ENCODE peak calls at places on chromosomes 12 and 14, in eight cellular contexts. G, I, M, W, H, Q, P and X are unnamed samples.

GRCh38 chr14:67940476-67940875 is 120.9 kb downstream of the RAD51B start:
- DNase-seq in Q (no peak), M (no peak), H (no peak), G (no peak), W (no peak), P (no peak), I (no peak), X (no peak)

GRCh38 chr14:72810201-72810600 is 83.7 kb downstream of the DPF3 start:
- DNase-seq in H (peak), M (no peak), Q (no peak), I (no peak), P (no peak), G (no peak), W (no peak), X (no peak)

GRCh38 chr12:54405106-54405505 is 14.0 kb downstream of the ITGA5 start:
- DNase-seq in W (no peak), I (no peak), G (no peak), M (no peak), Q (no peak), P (no peak), H (no peak), X (no peak)

GRCh38 chr12:39612250-39612649 is 7.4 kb downstream of the ABCD2 start:
- DNase-seq in Q (no peak), I (no peak), H (no peak), M (no peak), P (no peak), G (no peak), W (no peak), X (no peak)

GRCh38 chr12:102948941-102949352 is 8.5 kb upstream of the ASCL1 start:
- DNase-seq in Q (peak), H (peak), M (peak), I (peak), G (peak), W (peak), P (peak), X (peak)

GRCh38 chr12:124680863-124681778 is 113.7 kb upstream of the NCOR2 start:
- DNase-seq in I (peak), G (no peak), Q (peak), M (peak), W (no peak), H (peak), P (peak), X (peak)

GRCh38 chr14:88669346-88669745 is 106.5 kb downstream of the ZC3H14 start:
- DNase-seq in Q (no peak), H (no peak), G (no peak), P (no peak), W (no peak), I (peak), M (no peak), X (no peak)

GRCh38 chr12:81809829-81810595 is 50.9 kb upstream of the PPFIA2 start:
- DNase-seq in P (no peak), Q (no peak), G (no peak), H (no peak), M (no peak), W (no peak), I (no peak), X (no peak)

GRCh38 chr12:118430516-118430915 is 54.2 kb downstream of the SUDS3 start:
- DNase-seq in G (no peak), Q (no peak), W (no peak), H (no peak), I (no peak), P (no peak), M (no peak), X (no peak)

GRCh38 chr12:88994537-88994936 is 357.8 kb downstream of the DUSP6 start:
- DNase-seq in Q (no peak), I (no peak), G (no peak), M (no peak), P (no peak), W (no peak), H (no peak), X (no peak)

GRCh38 chr12:26304273-26304672 is 108.9 kb downstream of the SSPN start:
- DNase-seq in W (no peak), H (no peak), Q (no peak), M (no peak), I (no peak), G (no peak), P (no peak), X (no peak)

GRCh38 chr12:108697905-108698304 is 33.4 kb downstream of the CORO1C start:
- DNase-seq in P (no peak), G (no peak), M (no peak), I (peak), H (no peak), Q (no peak), W (no peak), X (no peak)

GRCh38 chr12:66113471-66113870 is 17.1 kb downstream of the LLPH start:
- DNase-seq in M (no peak), W (no peak), G (no peak), P (no peak), Q (no peak), H (no peak), I (no peak), X (no peak)

GRCh38 chr12:96985515-96986362 is 78.7 kb downstream of the NEDD1 start:
- DNase-seq in H (peak), P (peak), M (peak), W (peak), I (peak), G (peak), Q (no peak), X (no peak)

GRCh38 chr12:10097521-10097920 is 1.3 kb downstream of the CLEC1A start:
- DNase-seq in G (no peak), Q (no peak), I (no peak), H (no peak), M (no peak), P (no peak), W (no peak), X (no peak)

GRCh38 chr12:122333142-122334087 is 67.1 kb upstream of the VPS33A start:
- DNase-seq in H (no peak), Q (no peak), W (no peak), I (no peak), P (no peak), M (no peak), G (no peak), X (no peak)

GRCh38 chr12:2753536-2753935 is 41.2 kb upstream of the FKBP4 start:
- DNase-seq in Q (no peak), W (no peak), M (no peak), P (no peak), G (no peak), I (no peak), H (no peak), X (no peak)

GRCh38 chr12:76152161-76152807 is 67.8 kb upstream of the NAP1L1 start:
- DNase-seq in P (no peak), M (no peak), W (no peak), H (no peak), I (no peak), G (no peak), Q (no peak), X (no peak)

GRCh38 chr14:26334288-26334687 is 263.5 kb downstream of the NOVA1 start:
- DNase-seq in P (no peak), G (no peak), M (no peak), I (no peak), W (no peak), Q (no peak), H (no peak), X (no peak)

GRCh38 chr12:105522166-105522825 is 191.8 kb downstream of the C12orf75 start:
- DNase-seq in Q (no peak), G (no peak), I (no peak), H (no peak), M (no peak), P (peak), W (no peak), X (no peak)

GRCh38 chr12:85092814-85093370 is 56.7 kb downstream of the LRRIQ1 start:
- DNase-seq in M (peak), Q (no peak), P (no peak), W (no peak), H (no peak), I (no peak), G (no peak), X (no peak)

GRCh38 chr12:57127101-57127709 is 1.1 kb upstream of the LRP1 start:
- DNase-seq in G (peak), P (peak), M (peak), H (peak), W (peak), Q (peak), I (peak), X (peak)

GRCh38 chr12:39103552-39104165 is 198.3 kb upstream of the CPNE8 start:
- DNase-seq in G (no peak), H (no peak), W (peak), P (peak), I (peak), Q (no peak), M (peak), X (peak)

GRCh38 chr12:108214486-108214885 is 85.4 kb downstream of the WSCD2 start:
- DNase-seq in Q (no peak), I (peak), P (no peak), G (no peak), M (no peak), H (peak), W (peak), X (peak)

GRCh38 chr14:51453869-51454268 is 197.8 kb upstream of the FRMD6 start:
- DNase-seq in W (no peak), P (no peak), H (no peak), Q (no peak), I (no peak), M (no peak), G (no peak), X (no peak)

GRCh38 chr12:52742196-52742580 is 35.0 kb downstream of the KRT76 start:
- DNase-seq in I (no peak), H (no peak), G (no peak), P (no peak), W (no peak), Q (no peak), M (no peak), X (no peak)

GRCh38 chr12:52742822-52743457 is 34.2 kb downstream of the KRT76 start:
- DNase-seq in Q (no peak), I (no peak), M (no peak), W (no peak), H (no peak), P (no peak), G (no peak), X (no peak)

GRCh38 chr12:52741378-52742195 is 35.6 kb downstream of the KRT76 start:
- DNase-seq in W (peak), H (peak), P (peak), G (peak), Q (no peak), M (peak), I (peak), X (peak)

GRCh38 chr12:52739963-52740362 is 36.6 kb upstream of the KRT77 start:
- DNase-seq in Q (no peak), H (no peak), W (no peak), P (no peak), I (no peak), M (no peak), G (no peak), X (no peak)

GRCh38 chr12:52740591-52740990 is 36.6 kb downstream of the KRT76 start:
- DNase-seq in P (peak), H (no peak), G (no peak), I (no peak), W (no peak), M (no peak), Q (no peak), X (no peak)
- TF ChIP-seq CTCF in P (no peak), H (no peak), G (no peak), I (no peak), W (no peak), M (no peak), Q (no peak), X (no peak)

GRCh38 chr12:64476844-64477243 is 24.9 kb downstream of the TBK1 start:
- DNase-seq in Q (no peak), W (no peak), I (no peak), H (no peak), M (no peak), G (no peak), P (no peak), X (no peak)
- TF ChIP-seq CTCF in Q (no peak), W (no peak), I (no peak), H (no peak), M (no peak), G (no peak), P (no peak), X (no peak)

GRCh38 chr14:100524933-100525243 is 62.3 kb downstream of the BEGAIN start:
- DNase-seq in I (peak), M (no peak), G (no peak), W (peak), Q (no peak), P (peak), H (peak), X (peak)
- TF ChIP-seq CTCF in I (peak), M (peak), G (peak), W (peak), Q (no peak), P (peak), H (peak), X (peak)

DNA sequence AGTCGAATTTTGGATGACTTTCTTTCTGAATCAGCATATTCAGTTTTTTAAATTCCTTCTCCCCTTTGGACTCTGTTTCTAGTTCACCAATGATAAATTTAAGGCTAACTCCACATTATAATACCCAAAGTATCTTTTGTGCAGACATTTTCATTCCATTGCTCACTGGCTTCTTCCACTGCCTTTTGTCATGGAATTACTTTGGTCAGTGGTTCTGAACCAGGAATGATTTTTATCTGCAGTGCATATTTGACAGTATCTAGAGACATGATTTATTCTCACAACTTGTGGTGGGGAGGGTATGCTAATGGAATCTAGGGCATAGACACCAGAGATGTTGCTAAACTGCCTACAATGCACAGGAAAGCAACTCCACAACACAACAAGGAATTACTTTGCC is 234.4 kb upstream of the PRKD1 start:
- DNase-seq in W (no peak), Q (no peak), H (no peak), M (no peak), I (no peak), P (no peak), G (no peak), X (no peak)
- TF ChIP-seq CTCF in W (no peak), Q (no peak), H (no peak), M (no peak), I (no peak), P (no peak), G (no peak), X (no peak)

GRCh38 chr14:64772394-64772950 is 68.2 kb downstream of the PLEKHG3 start:
- DNase-seq in I (peak), G (no peak), H (no peak), P (no peak), W (no peak), M (no peak), Q (no peak), X (no peak)
- TF ChIP-seq CTCF in I (peak), G (no peak), H (no peak), P (peak), W (no peak), M (peak), Q (no peak), X (no peak)

GRCh38 chr12:14257303-14257733 is 108.2 kb upstream of the ATF7IP start:
- DNase-seq in P (no peak), I (no peak), M (no peak), G (no peak), W (no peak), H (no peak), Q (no peak), X (no peak)

GRCh38 chr12:14258468-14258947 is 107.0 kb upstream of the ATF7IP start:
- DNase-seq in Q (no peak), P (no peak), W (peak), M (no peak), H (no peak), I (no peak), G (no peak), X (no peak)

GRCh38 chr12:14259481-14260010 is 105.9 kb upstream of the ATF7IP start:
- DNase-seq in G (no peak), Q (no peak), W (no peak), H (no peak), M (no peak), P (no peak), I (no peak), X (no peak)

GRCh38 chr12:14256555-14257169 is 108.8 kb upstream of the ATF7IP start:
- DNase-seq in I (peak), W (peak), P (peak), G (peak), M (peak), Q (peak), H (peak), X (peak)

GRCh38 chr12:14257734-14258467 is 107.6 kb upstream of the ATF7IP start:
- DNase-seq in W (peak), H (peak), G (peak), M (peak), I (peak), P (peak), Q (peak), X (peak)
- TF ChIP-seq CTCF in W (no peak), H (no peak), G (no peak), M (no peak), I (peak), P (no peak), Q (no peak), X (no peak)

DNA sequence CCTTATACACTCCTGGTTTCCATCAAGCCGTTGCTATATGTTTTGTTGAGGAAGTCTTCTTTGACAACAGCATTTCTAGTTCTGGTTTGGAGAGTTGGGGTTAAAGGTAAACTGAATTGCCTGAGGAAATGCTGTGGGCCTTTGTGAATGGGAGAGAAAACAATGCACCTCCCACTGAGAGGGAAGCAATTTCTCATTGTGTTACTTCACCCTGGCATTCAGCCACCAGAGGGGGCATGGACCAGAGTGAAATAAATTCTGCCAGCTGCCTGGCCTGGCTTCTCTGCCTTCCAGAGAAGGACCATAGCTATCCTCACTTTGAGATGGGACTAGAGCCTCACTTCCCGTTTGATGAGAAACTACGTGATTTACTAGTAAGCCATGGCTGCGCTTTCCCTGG is 475.3 kb downstream of the EGLN3 start:
- DNase-seq in G (no peak), H (no peak), Q (peak), P (peak), M (no peak), W (peak), I (peak), X (peak)
- TF ChIP-seq CTCF in G (no peak), H (no peak), Q (no peak), P (peak), M (peak), W (peak), I (peak), X (peak)

GRCh38 chr14:76706811-76707210 is 54.5 kb upstream of the VASH1 start:
- DNase-seq in Q (no peak), H (no peak), G (no peak), P (no peak), I (peak), M (no peak), W (no peak), X (no peak)
- TF ChIP-seq CTCF in Q (no peak), H (no peak), G (no peak), P (no peak), I (no peak), M (no peak), W (no peak), X (no peak)